ENCODE peak calls at places on chromosomes 2 and 18, in four cellular contexts. One of them, this sample, is unnamed.

GRCh38 chr2:240337028-240337427 is 98.4 kb upstream of the GPC1 start:
- DNase-seq in colonic mucosa: no peak
- DNase-seq in NB4: no peak
- DNase-seq in fibroblast of pulmonary artery: no peak
- DNase-seq in this sample: no peak

GRCh38 chr2:36373149-36373880 is 17.7 kb downstream of the CRIM1 start:
- DNase-seq in colonic mucosa: peak; percentile 61
- DNase-seq in NB4: no peak
- DNase-seq in fibroblast of pulmonary artery: peak; percentile 86
- DNase-seq in this sample: peak; percentile 83

GRCh38 chr2:229375241-229375640 is 104.2 kb upstream of the PID1 start:
- DNase-seq in colonic mucosa: no peak
- DNase-seq in NB4: no peak
- DNase-seq in fibroblast of pulmonary artery: peak; percentile 21
- DNase-seq in this sample: no peak

GRCh38 chr18:24490545-24490944 is 30.1 kb downstream of the HRH4 start:
- DNase-seq in colonic mucosa: no peak
- DNase-seq in NB4: no peak
- DNase-seq in fibroblast of pulmonary artery: peak; percentile 6
- DNase-seq in this sample: peak; percentile 56

GRCh38 chr2:24512404-24512803 is 21.4 kb downstream of the NCOA1 start:
- DNase-seq in colonic mucosa: no peak
- DNase-seq in NB4: no peak
- DNase-seq in fibroblast of pulmonary artery: no peak
- DNase-seq in this sample: peak; percentile 10

GRCh38 chr2:68236080-68236734 is 16.1 kb downstream of the PPP3R1 start:
- DNase-seq in colonic mucosa: no peak
- DNase-seq in NB4: peak; percentile 20
- DNase-seq in fibroblast of pulmonary artery: no peak
- DNase-seq in this sample: no peak

GRCh38 chr18:9346775-9347174 is 12.2 kb downstream of the TWSG1 start:
- DNase-seq in colonic mucosa: no peak
- DNase-seq in NB4: no peak
- DNase-seq in fibroblast of pulmonary artery: no peak
- DNase-seq in this sample: no peak

GRCh38 chr18:32040936-32041335 is 22.3 kb downstream of the RNF125 start:
- DNase-seq in colonic mucosa: no peak
- DNase-seq in NB4: peak; percentile 90
- DNase-seq in fibroblast of pulmonary artery: no peak
- DNase-seq in this sample: no peak

GRCh38 chr2:230714122-230714453 is 1.4 kb downstream of the CAB39 start:
- DNase-seq in colonic mucosa: peak; percentile 36
- DNase-seq in NB4: peak; percentile 84
- DNase-seq in fibroblast of pulmonary artery: peak; percentile 80
- DNase-seq in this sample: peak; percentile 87

GRCh38 chr18:77004555-77005380 is 127.8 kb downstream of the MBP start:
- DNase-seq in colonic mucosa: no peak
- DNase-seq in NB4: no peak
- DNase-seq in fibroblast of pulmonary artery: no peak
- DNase-seq in this sample: no peak

GRCh38 chr18:49857708-49858107 is 44.4 kb upstream of the ACAA2 start:
- DNase-seq in colonic mucosa: no peak
- DNase-seq in NB4: no peak
- DNase-seq in fibroblast of pulmonary artery: peak; percentile 9
- DNase-seq in this sample: no peak

GRCh38 chr2:189409136-189409535 is 32.1 kb upstream of the WDR75 start:
- DNase-seq in colonic mucosa: no peak
- DNase-seq in NB4: no peak
- DNase-seq in fibroblast of pulmonary artery: no peak
- DNase-seq in this sample: peak; percentile 39

GRCh38 chr2:105813045-105813315 is 68.3 kb downstream of the NCK2 start:
- DNase-seq in colonic mucosa: no peak
- DNase-seq in NB4: no peak
- DNase-seq in fibroblast of pulmonary artery: no peak
- DNase-seq in this sample: no peak

GRCh38 chr2:231673348-231673770 is 35.0 kb upstream of the PTMA start:
- DNase-seq in colonic mucosa: peak; percentile 96
- DNase-seq in NB4: peak; percentile 19
- DNase-seq in fibroblast of pulmonary artery: peak; percentile 43
- DNase-seq in this sample: no peak

GRCh38 chr2:45771251-45771650 is 119.8 kb downstream of the PRKCE start:
- DNase-seq in colonic mucosa: no peak
- DNase-seq in NB4: peak; percentile 11
- DNase-seq in fibroblast of pulmonary artery: no peak
- DNase-seq in this sample: peak; percentile 54

GRCh38 chr18:69703461-69703860 is 244.2 kb downstream of the CD226 start:
- DNase-seq in colonic mucosa: no peak
- DNase-seq in NB4: no peak
- DNase-seq in fibroblast of pulmonary artery: no peak
- DNase-seq in this sample: no peak

GRCh38 chr2:226580403-226580802 is 219.2 kb downstream of the IRS1 start:
- DNase-seq in colonic mucosa: no peak
- DNase-seq in NB4: no peak
- DNase-seq in fibroblast of pulmonary artery: no peak
- DNase-seq in this sample: no peak

GRCh38 chr2:165079432-165079831 is 124.1 kb upstream of the SLC38A11 start:
- DNase-seq in colonic mucosa: no peak
- DNase-seq in NB4: no peak
- DNase-seq in fibroblast of pulmonary artery: peak; percentile 10
- DNase-seq in this sample: no peak

GRCh38 chr2:229392214-229392613 is 121.1 kb upstream of the PID1 start:
- DNase-seq in colonic mucosa: no peak
- DNase-seq in NB4: no peak
- DNase-seq in fibroblast of pulmonary artery: peak; percentile 87
- DNase-seq in this sample: peak; percentile 49

GRCh38 chr2:181763423-181763822 is 83.1 kb upstream of the NEUROD1 start:
- DNase-seq in colonic mucosa: no peak
- DNase-seq in NB4: no peak
- DNase-seq in fibroblast of pulmonary artery: no peak
- DNase-seq in this sample: no peak

GRCh38 chr2:113699048-113699447 is 57.4 kb downstream of the SLC35F5 start:
- DNase-seq in colonic mucosa: no peak
- DNase-seq in NB4: no peak
- DNase-seq in fibroblast of pulmonary artery: no peak
- DNase-seq in this sample: no peak

GRCh38 chr2:128469203-128469602 is 150.5 kb upstream of the HS6ST1 start:
- DNase-seq in colonic mucosa: peak; percentile 14
- DNase-seq in NB4: peak; percentile 64
- DNase-seq in fibroblast of pulmonary artery: no peak
- DNase-seq in this sample: no peak

GRCh38 chr2:24508878-24509277 is 17.8 kb downstream of the NCOA1 start:
- DNase-seq in colonic mucosa: no peak
- DNase-seq in NB4: peak; percentile 73
- DNase-seq in fibroblast of pulmonary artery: no peak
- DNase-seq in this sample: no peak

GRCh38 chr18:21997207-21998143 is 171.9 kb upstream of the GATA6 start:
- DNase-seq in colonic mucosa: peak; percentile 33
- DNase-seq in NB4: peak; percentile 69
- DNase-seq in fibroblast of pulmonary artery: peak; percentile 66
- DNase-seq in this sample: peak; percentile 37

GRCh38 chr2:230202430-230203109 is 17.2 kb downstream of the SP110 start:
- DNase-seq in colonic mucosa: no peak
- DNase-seq in NB4: no peak
- DNase-seq in fibroblast of pulmonary artery: no peak
- DNase-seq in this sample: no peak

GRCh38 chr2:64295326-64296149 is 151.3 kb upstream of the PELI1 start:
- DNase-seq in colonic mucosa: no peak
- DNase-seq in NB4: no peak
- DNase-seq in fibroblast of pulmonary artery: no peak
- DNase-seq in this sample: peak; percentile 8

DNA sequence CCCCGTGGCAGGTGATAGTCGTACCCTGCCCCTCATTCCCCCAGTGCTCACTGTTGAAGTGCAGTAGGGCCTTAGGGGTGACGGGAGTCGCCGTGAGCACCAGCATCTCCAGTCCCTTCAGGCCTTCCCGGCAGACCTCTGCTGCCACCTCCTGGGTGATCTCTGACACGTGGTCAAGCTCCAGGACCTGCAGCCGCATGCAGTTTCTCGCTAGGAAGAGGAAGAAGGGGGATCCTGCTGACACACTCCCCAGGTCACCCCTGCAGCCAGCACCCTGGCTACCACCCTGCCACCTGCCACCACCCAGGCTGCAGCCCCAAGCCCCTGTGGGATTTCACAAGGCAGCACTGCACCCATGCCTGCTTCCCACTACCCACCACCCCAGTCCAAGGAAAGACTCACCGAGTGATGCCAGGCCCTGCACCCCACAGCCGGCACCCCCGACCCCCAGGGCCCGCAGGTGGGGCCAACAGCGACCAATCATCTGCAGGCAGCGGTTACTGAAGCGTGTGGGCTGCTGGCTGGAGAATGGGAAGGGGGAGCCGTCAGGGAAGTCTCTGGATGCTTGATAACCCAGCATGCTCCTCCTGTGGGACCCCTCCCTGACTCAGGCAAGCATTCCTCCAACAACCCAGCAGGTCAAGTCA is 23.8 kb downstream of the FBXO41 start:
- DNase-seq in colonic mucosa: no peak
- DNase-seq in NB4: peak; percentile 75
- DNase-seq in fibroblast of pulmonary artery: peak; percentile 71
- DNase-seq in this sample: peak; percentile 28
- TF ChIP-seq CTCF in colonic mucosa: peak; percentile 29
- TF ChIP-seq CTCF in NB4: peak; percentile 32
- TF ChIP-seq CTCF in fibroblast of pulmonary artery: peak; percentile 69
- TF ChIP-seq CTCF in this sample: peak; percentile 45

DNA sequence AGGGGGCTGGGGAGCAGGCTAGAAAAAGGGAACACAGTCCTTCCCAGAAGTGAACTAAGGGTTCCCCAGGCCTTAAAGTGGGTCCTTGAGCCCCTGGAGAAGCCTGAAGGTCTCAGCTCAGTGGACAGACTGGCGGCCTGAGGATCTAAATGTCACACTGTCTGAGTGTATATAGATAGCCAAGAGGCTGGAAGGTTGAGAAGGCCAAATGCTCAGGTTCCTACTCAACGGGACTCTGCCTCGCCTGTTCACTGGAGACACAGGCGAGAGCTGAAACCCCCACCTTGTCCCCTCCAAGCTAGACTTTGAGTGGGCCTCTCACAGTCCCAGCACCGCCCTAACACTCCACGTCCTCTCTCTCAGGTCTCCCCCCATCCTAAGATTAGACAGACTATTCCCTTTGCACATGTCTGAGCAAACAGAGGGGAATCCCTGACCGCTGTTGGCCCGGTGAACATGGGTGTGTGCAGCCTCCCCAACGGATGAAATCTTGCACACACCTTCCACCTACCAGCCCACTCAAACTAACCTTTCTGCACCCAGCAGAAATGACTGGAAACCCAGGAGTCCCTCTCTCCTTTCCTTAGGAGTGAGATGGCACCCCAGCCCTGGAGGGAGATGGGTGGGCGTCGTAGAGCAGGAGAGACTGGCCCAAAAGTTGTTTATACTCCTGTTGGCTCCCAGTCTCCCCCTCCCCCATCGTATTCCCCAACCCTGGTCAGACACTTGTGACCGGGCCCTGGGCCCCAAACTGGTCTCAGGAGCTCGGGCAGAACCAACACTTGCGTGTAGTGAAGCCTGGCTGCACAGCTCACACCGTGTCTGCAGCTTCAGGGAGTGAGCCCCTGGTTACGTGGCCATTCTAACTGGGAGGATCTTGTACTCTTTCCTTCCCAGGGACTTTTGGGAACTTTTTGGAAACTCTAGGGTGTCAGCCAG is 1.9 kb downstream of the PKDCC start:
- DNase-seq in colonic mucosa: peak; percentile 68
- DNase-seq in NB4: no peak
- DNase-seq in fibroblast of pulmonary artery: no peak
- DNase-seq in this sample: no peak
- H3K4me3 ChIP-seq in colonic mucosa: peak overlapping the region; percentile 49
- H3K4me3 ChIP-seq in NB4: no peak overlapping the region
- H3K4me3 ChIP-seq in fibroblast of pulmonary artery: peak overlapping the region; percentile 93
- H3K4me3 ChIP-seq in this sample: peak overlapping the region; percentile 51

GRCh38 chr2:21175895-21176646 is 52.3 kb downstream of the TDRD15 start:
- DNase-seq in colonic mucosa: no peak
- DNase-seq in NB4: peak; percentile 13
- DNase-seq in fibroblast of pulmonary artery: peak; percentile 1
- DNase-seq in this sample: no peak
- TF ChIP-seq CTCF in colonic mucosa: peak; percentile 38
- TF ChIP-seq CTCF in NB4: no peak
- TF ChIP-seq CTCF in fibroblast of pulmonary artery: no peak
- TF ChIP-seq CTCF in this sample: no peak

GRCh38 chr2:29253026-29253425 is 137.8 kb downstream of the CLIP4 start:
- DNase-seq in colonic mucosa: no peak
- DNase-seq in NB4: no peak
- DNase-seq in fibroblast of pulmonary artery: no peak
- DNase-seq in this sample: no peak
- H3K4me3 ChIP-seq in colonic mucosa: no peak overlapping the region
- H3K4me3 ChIP-seq in NB4: no peak overlapping the region
- H3K4me3 ChIP-seq in fibroblast of pulmonary artery: no peak overlapping the region
- H3K4me3 ChIP-seq in this sample: no peak overlapping the region

DNA sequence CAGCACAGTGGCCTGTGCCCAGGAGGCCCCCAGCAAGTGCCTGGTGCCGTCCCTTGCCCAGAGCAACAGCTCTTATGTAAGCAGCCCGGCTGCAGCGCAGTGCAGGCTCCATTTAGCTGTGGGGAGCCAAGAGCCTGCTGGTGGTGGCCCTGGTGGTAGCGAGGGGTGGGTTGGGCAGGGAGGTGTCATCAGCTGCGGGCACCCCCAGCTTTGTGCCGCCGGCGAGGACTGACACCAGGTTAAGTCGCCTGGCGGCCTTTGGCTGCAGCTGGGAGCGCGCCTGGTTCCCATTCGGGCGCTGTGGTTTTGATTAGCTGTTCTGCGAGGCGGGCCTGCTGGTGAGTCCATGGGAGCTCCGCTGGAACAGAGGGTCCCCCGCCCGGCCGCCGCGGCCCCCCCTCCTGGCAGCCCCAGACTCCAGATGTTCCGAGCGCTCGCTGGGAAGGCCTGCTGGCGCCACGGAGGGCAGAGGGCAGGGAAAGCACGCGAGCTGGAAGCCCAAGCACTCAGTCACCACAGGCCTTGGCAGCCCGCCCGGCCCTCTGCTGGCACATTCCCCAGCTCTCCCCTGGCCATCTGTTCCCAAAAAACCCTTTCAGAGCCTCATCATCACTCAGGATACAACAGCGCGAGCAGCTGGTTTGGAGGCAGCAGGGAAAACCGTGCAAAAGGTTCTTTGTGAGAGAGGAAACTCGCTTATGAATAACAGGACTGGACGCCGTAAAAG is 18.4 kb downstream of the ATOH8 start:
- DNase-seq in colonic mucosa: peak; percentile 92
- DNase-seq in NB4: no peak
- DNase-seq in fibroblast of pulmonary artery: peak; percentile 100
- DNase-seq in this sample: peak; percentile 100
- TF ChIP-seq CTCF in colonic mucosa: no peak
- TF ChIP-seq CTCF in NB4: no peak
- TF ChIP-seq CTCF in fibroblast of pulmonary artery: peak; percentile 16
- TF ChIP-seq CTCF in this sample: peak; percentile 24

GRCh38 chr2:47655563-47655880 is 127.4 kb upstream of the MSH6 start:
- DNase-seq in colonic mucosa: no peak
- DNase-seq in NB4: no peak
- DNase-seq in fibroblast of pulmonary artery: no peak
- DNase-seq in this sample: no peak
- H3K4me3 ChIP-seq in colonic mucosa: no peak overlapping the region
- H3K4me3 ChIP-seq in NB4: no peak overlapping the region
- H3K4me3 ChIP-seq in fibroblast of pulmonary artery: no peak overlapping the region
- H3K4me3 ChIP-seq in this sample: no peak overlapping the region

DNA sequence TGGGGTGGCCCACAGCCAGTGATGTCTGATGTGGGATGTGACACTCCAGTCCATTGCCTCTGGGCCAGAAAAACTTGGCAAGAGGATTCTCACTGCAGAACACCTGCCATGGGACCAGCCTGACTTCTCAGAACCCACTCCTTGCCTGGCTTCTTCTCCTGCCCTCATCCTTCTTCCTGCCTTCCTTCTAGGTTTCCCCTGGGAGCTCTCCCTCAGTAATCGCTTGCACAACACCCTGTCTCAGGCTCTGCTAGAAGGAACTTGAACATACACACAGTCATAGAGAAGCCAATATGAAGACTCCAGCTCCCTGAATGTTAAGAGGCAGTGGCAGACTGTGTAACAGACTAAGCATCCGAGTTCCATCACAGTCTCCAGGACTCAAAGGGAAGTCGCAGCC is 4.3 kb upstream of the COL6A3 start:
- DNase-seq in colonic mucosa: no peak
- DNase-seq in NB4: peak; percentile 30
- DNase-seq in fibroblast of pulmonary artery: peak; percentile 62
- DNase-seq in this sample: peak; percentile 55
- TF ChIP-seq CTCF in colonic mucosa: no peak
- TF ChIP-seq CTCF in NB4: no peak
- TF ChIP-seq CTCF in fibroblast of pulmonary artery: no peak
- TF ChIP-seq CTCF in this sample: no peak